ENCODE peak calls at places on chromosome 6, in four cellular contexts. D is right lobe of liver, R is mucosa of descending colon, U is psoas muscle. G is an unnamed sample. For H3K4me1, the result is how much of the 10 kb centered on the place peaks cover.

GRCh38 chr6:94394822-94395221 is 975.5 kb upstream of the EPHA7 start:
- DNase-seq in U (no peak), R (no peak), D (no peak), G (no peak)

GRCh38 chr6:52707963-52708680 is 37.2 kb downstream of the TMEM14A start:
- DNase-seq in R (no peak), U (no peak), D (no peak), G (no peak)

GRCh38 chr6:115582386-115582785 is 478.3 kb downstream of the FRK start:
- DNase-seq in R (no peak), D (no peak), U (no peak), G (no peak)

GRCh38 chr6:13776602-13777001 is 37.8 kb downstream of the MCUR1 start:
- DNase-seq in D (no peak), R (no peak), U (no peak), G (no peak)

GRCh38 chr6:26349964-26350857 is 14.8 kb upstream of the BTN3A2 start:
- DNase-seq in R (no peak), U (no peak), D (no peak), G (no peak)

GRCh38 chr6:37788259-37788658 is 31.3 kb upstream of the ZFAND3 start:
- DNase-seq in R (no peak), D (no peak), U (no peak), G (no peak)

GRCh38 chr6:90076471-90076870 is 182.2 kb downstream of the GJA10 start:
- DNase-seq in R (no peak), D (no peak), U (no peak), G (no peak)

GRCh38 chr6:42047790-42048405 is 2.4 kb upstream of the TAF8 start:
- DNase-seq in R (no peak), D (no peak), U (no peak), G (no peak)

GRCh38 chr6:115882174-115882573 is 178.5 kb downstream of the FRK start:
- DNase-seq in U (no peak), D (no peak), R (no peak), G (no peak)

GRCh38 chr6:160996316-160996715 is 4.7 kb downstream of the MAP3K4 start:
- DNase-seq in D (no peak), U (no peak), R (no peak), G (no peak)

GRCh38 chr6:46900266-46900665 is 21.5 kb downstream of the ADGRF5 start:
- DNase-seq in R (no peak), D (no peak), U (no peak), G (no peak)

GRCh38 chr6:37965964-37966676 is 146.6 kb downstream of the ZFAND3 start:
- DNase-seq in R (no peak), U (no peak), D (no peak), G (no peak)

GRCh38 chr6:45652393-45652792 is 274.7 kb upstream of the SUPT3H start:
- DNase-seq in U (no peak), D (no peak), R (no peak), G (no peak)

DNA sequence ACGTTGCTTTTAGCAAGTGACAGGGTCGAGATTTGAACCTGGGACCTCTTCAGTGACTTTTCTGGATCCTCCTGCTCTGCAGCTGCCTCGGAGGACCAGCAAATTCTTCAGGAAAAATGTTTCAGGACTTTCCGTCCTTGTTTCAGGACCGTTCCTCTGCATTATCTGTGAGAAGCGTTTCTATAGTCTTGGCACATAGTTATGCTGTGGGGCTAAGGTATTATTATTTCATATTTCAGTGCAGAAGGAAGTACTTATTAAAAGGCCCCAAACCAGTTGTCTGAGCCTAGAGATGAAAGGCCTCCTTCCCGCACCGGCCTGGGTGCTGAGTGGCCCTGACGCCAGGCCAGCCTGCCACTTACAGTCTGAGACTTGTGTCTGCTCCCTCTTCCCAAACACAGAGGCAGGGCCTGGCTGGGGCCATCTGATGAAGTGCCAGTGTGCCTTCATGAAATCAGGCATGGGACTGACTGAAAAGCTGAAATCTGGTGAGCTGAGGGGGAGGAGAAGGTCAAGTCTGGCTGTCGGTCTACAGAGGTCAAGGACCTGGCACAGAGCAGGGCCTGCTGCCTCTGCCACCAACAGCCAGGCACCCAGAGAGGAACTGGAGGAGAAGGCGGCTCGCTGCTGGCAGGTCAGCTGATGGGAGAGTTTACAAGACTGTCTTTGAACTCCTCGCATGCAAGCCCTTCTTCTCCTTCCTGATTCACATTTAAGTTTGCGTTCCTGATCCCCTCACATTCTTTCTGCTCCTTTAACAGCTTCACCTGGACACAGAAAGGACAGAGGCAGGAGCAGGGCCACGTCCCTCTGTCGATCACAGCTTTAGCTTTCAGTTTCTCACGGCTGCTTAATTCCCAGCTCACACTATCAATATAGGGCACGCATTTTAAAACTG is 8.9 kb upstream of the QKI start:
- DNase-seq in D (peak), U (peak), R (peak), G (peak)
- H3K4me3 ChIP-seq in D (peak), U (peak), R (no peak), G (peak)

GRCh38 chr6:165858571-165858970 is 195.5 kb upstream of the PDE10A start:
- DNase-seq in R (no peak), D (no peak), U (no peak), G (no peak)
- TF ChIP-seq CTCF in R (no peak), D (no peak), U (no peak), G (peak)

DNA sequence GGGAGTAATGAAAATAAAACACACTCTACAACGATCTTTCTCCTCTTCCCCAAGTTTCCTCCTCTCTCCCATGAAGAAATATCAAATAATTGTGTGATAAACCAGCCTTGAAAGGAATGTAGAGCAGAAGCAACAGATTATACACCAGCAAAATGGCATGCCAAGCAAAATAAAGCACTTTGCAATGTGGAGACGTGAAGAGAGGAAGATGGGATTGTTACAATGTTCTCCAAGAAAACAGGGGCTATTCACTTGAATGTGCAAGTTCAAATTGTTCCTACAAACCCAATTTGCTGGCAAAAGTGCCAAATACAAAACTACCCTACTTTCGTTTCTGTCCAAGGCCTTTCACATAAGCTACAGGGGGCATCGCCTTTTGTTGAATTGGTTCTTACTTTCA is 185.1 kb downstream of the PDE7B start:
- DNase-seq in D (no peak), U (no peak), R (no peak), G (no peak)
- H3K4me1 ChIP-seq in D (under half), U (under half), R (under half), G (under half)

GRCh38 chr6:15137086-15137485 is 108.8 kb upstream of the JARID2 start:
- DNase-seq in D (no peak), R (no peak), U (no peak), G (no peak)

GRCh38 chr6:15129872-15130271 is 116.0 kb upstream of the JARID2 start:
- DNase-seq in U (no peak), R (no peak), D (no peak), G (no peak)

GRCh38 chr6:15131234-15132195 is 114.4 kb upstream of the JARID2 start:
- DNase-seq in D (no peak), U (no peak), R (no peak), G (no peak)

GRCh38 chr6:15132854-15133670 is 112.8 kb upstream of the JARID2 start:
- DNase-seq in D (no peak), U (no peak), R (no peak), G (no peak)
- H3K4me3 ChIP-seq in D (no peak), U (no peak), R (no peak), G (no peak)

GRCh38 chr6:28399370-28400121 is at the start of gene ZSCAN12:
- DNase-seq in R (peak), D (peak), U (peak), G (peak)
- TF ChIP-seq CTCF in R (no peak), D (peak), U (peak), G (peak)

DNA sequence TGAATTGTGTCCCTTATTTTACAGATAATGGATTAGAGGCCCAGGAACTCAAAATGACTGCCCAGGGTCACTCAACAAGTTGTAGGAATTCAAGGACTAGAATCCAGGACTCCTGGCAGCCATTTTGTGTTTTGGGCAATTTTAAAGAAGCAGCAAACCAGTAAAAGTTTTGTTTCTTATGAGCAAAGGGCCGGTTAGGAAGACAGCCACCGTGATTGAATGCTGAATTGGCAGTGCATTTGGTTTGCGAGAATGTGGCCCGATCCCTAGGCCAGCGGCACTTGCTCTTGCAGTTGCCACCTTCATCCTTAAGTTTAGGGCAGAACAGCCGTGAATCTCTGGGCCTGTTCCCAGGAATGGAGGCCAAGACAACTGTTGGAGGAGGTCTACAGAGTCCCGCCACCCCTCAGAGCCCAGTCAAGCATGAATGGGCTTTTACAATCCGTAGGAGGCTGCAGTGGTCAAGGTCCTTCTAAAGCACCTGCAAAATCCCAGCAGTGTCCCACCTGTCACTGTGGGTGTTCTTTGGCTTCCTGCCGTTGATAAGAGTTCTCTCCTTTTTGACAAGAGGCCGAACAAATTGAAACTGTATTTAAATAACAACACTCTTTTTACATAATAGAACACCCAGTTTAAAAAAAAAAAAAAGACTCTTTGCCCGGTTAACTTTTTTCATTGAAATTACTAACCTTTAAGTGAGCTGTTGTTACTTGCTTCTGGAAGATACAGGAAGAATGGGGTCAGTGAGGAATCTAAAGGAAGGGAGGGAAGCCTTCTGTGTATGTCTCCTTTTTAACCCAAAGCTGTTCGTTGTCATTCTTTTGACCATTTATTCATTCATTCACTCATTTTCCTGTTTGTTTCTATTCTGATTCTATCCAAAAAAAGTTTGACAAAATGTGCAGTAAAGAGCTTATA is 68.7 kb downstream of the PHACTR2 start:
- DNase-seq in D (no peak), R (no peak), U (no peak), G (no peak)
- H3K4me1 ChIP-seq in D (under half), R (under half), U (under half), G (under half)

GRCh38 chr6:11778648-11779307 is at the start of gene ADTRP:
- DNase-seq in R (peak), D (no peak), U (no peak), G (no peak)
- H3K4me3 ChIP-seq in R (no peak), D (no peak), U (no peak), G (no peak)

GRCh38 chr6:85421963-85422362 is 27.9 kb upstream of the NT5E start:
- DNase-seq in U (no peak), R (no peak), D (no peak), G (no peak)
- TF ChIP-seq CTCF in U (no peak), R (no peak), D (no peak), G (no peak)

G was measured in BE2C.